ENCODE peak calls at places on chromosome 11, in seven cellular contexts. One of them, this sample, is unnamed.

GRCh38 chr11:46686886-46687810 is 13.3 kb downstream of the ARHGAP1 start:
- DNase-seq in pancreas: no peak
- DNase-seq in kidney epithelial cell: no peak
- DNase-seq in cardiac fibroblast: peak
- DNase-seq in CD8-positive, alpha-beta T cell: no peak
- DNase-seq in Peyer's patch: no peak
- DNase-seq in choroid plexus epithelial cell: peak
- DNase-seq in this sample: no peak

GRCh38 chr11:12179019-12179418 is 68.6 kb downstream of the MICAL2 start:
- DNase-seq in pancreas: no peak
- DNase-seq in kidney epithelial cell: no peak
- DNase-seq in cardiac fibroblast: no peak
- DNase-seq in CD8-positive, alpha-beta T cell: no peak
- DNase-seq in Peyer's patch: peak
- DNase-seq in choroid plexus epithelial cell: no peak
- DNase-seq in this sample: no peak

GRCh38 chr11:57800444-57801184 is 39.0 kb downstream of the CTNND1 start:
- DNase-seq in pancreas: no peak
- DNase-seq in kidney epithelial cell: peak
- DNase-seq in cardiac fibroblast: peak
- DNase-seq in CD8-positive, alpha-beta T cell: no peak
- DNase-seq in Peyer's patch: no peak
- DNase-seq in choroid plexus epithelial cell: peak
- DNase-seq in this sample: peak

GRCh38 chr11:58919980-58920379 is 19.3 kb upstream of the GLYATL1 start:
- DNase-seq in pancreas: no peak
- DNase-seq in kidney epithelial cell: no peak
- DNase-seq in cardiac fibroblast: no peak
- DNase-seq in CD8-positive, alpha-beta T cell: no peak
- DNase-seq in Peyer's patch: no peak
- DNase-seq in choroid plexus epithelial cell: no peak
- DNase-seq in this sample: no peak

GRCh38 chr11:83480811-83481210 is 194.6 kb upstream of the CCDC90B start:
- DNase-seq in pancreas: no peak
- DNase-seq in kidney epithelial cell: peak
- DNase-seq in cardiac fibroblast: no peak
- DNase-seq in CD8-positive, alpha-beta T cell: no peak
- DNase-seq in Peyer's patch: no peak
- DNase-seq in choroid plexus epithelial cell: no peak
- DNase-seq in this sample: peak

GRCh38 chr11:8638300-8638699 is 44.2 kb downstream of the TRIM66 start:
- DNase-seq in pancreas: no peak
- DNase-seq in kidney epithelial cell: peak
- DNase-seq in cardiac fibroblast: peak
- DNase-seq in CD8-positive, alpha-beta T cell: no peak
- DNase-seq in Peyer's patch: no peak
- DNase-seq in choroid plexus epithelial cell: peak
- DNase-seq in this sample: no peak

GRCh38 chr11:824292-824880 is 3.3 kb upstream of the CRACR2B start:
- DNase-seq in pancreas: peak
- DNase-seq in kidney epithelial cell: no peak
- DNase-seq in cardiac fibroblast: no peak
- DNase-seq in CD8-positive, alpha-beta T cell: no peak
- DNase-seq in Peyer's patch: no peak
- DNase-seq in choroid plexus epithelial cell: no peak
- DNase-seq in this sample: no peak

GRCh38 chr11:113528982-113529381 is 53.8 kb upstream of the DRD2 start:
- DNase-seq in pancreas: no peak
- DNase-seq in kidney epithelial cell: no peak
- DNase-seq in cardiac fibroblast: peak
- DNase-seq in CD8-positive, alpha-beta T cell: no peak
- DNase-seq in Peyer's patch: no peak
- DNase-seq in choroid plexus epithelial cell: peak
- DNase-seq in this sample: no peak

GRCh38 chr11:72456651-72457050 is 22.3 kb upstream of the CLPB start:
- DNase-seq in pancreas: no peak
- DNase-seq in kidney epithelial cell: no peak
- DNase-seq in cardiac fibroblast: no peak
- DNase-seq in CD8-positive, alpha-beta T cell: no peak
- DNase-seq in Peyer's patch: no peak
- DNase-seq in choroid plexus epithelial cell: no peak
- DNase-seq in this sample: no peak

GRCh38 chr11:134758342-134758931 is 346.4 kb upstream of the B3GAT1 start:
- DNase-seq in pancreas: no peak
- DNase-seq in kidney epithelial cell: no peak
- DNase-seq in cardiac fibroblast: no peak
- DNase-seq in CD8-positive, alpha-beta T cell: no peak
- DNase-seq in Peyer's patch: peak
- DNase-seq in choroid plexus epithelial cell: no peak
- DNase-seq in this sample: no peak

GRCh38 chr11:89436071-89436470 is 55.1 kb downstream of the NOX4 start:
- DNase-seq in pancreas: no peak
- DNase-seq in kidney epithelial cell: peak
- DNase-seq in cardiac fibroblast: peak
- DNase-seq in CD8-positive, alpha-beta T cell: no peak
- DNase-seq in Peyer's patch: no peak
- DNase-seq in choroid plexus epithelial cell: peak
- DNase-seq in this sample: peak

GRCh38 chr11:41316726-41317125 is 142.7 kb downstream of the LRRC4C start:
- DNase-seq in pancreas: no peak
- DNase-seq in kidney epithelial cell: peak
- DNase-seq in cardiac fibroblast: no peak
- DNase-seq in CD8-positive, alpha-beta T cell: no peak
- DNase-seq in Peyer's patch: no peak
- DNase-seq in choroid plexus epithelial cell: peak
- DNase-seq in this sample: peak

GRCh38 chr11:44112083-44112865 is 16.8 kb downstream of the EXT2 start:
- DNase-seq in pancreas: no peak
- DNase-seq in kidney epithelial cell: no peak
- DNase-seq in cardiac fibroblast: peak
- DNase-seq in CD8-positive, alpha-beta T cell: no peak
- DNase-seq in Peyer's patch: no peak
- DNase-seq in choroid plexus epithelial cell: peak
- DNase-seq in this sample: no peak

GRCh38 chr11:76620471-76620870 is 50.1 kb downstream of the LRRC32 start:
- DNase-seq in pancreas: no peak
- DNase-seq in kidney epithelial cell: no peak
- DNase-seq in cardiac fibroblast: peak
- DNase-seq in CD8-positive, alpha-beta T cell: no peak
- DNase-seq in Peyer's patch: no peak
- DNase-seq in choroid plexus epithelial cell: peak
- DNase-seq in this sample: no peak

GRCh38 chr11:74462009-74462408 is 5.3 kb downstream of the KCNE3 start:
- DNase-seq in pancreas: peak
- DNase-seq in kidney epithelial cell: no peak
- DNase-seq in cardiac fibroblast: peak
- DNase-seq in CD8-positive, alpha-beta T cell: no peak
- DNase-seq in Peyer's patch: peak
- DNase-seq in choroid plexus epithelial cell: peak
- DNase-seq in this sample: no peak

GRCh38 chr11:63762662-63763505 is 5.7 kb downstream of the ZFTA start:
- DNase-seq in pancreas: peak
- DNase-seq in kidney epithelial cell: no peak
- DNase-seq in cardiac fibroblast: peak
- DNase-seq in CD8-positive, alpha-beta T cell: no peak
- DNase-seq in Peyer's patch: no peak
- DNase-seq in choroid plexus epithelial cell: no peak
- DNase-seq in this sample: no peak

GRCh38 chr11:134712228-134713145 is 300.4 kb upstream of the B3GAT1 start:
- DNase-seq in pancreas: no peak
- DNase-seq in kidney epithelial cell: no peak
- DNase-seq in cardiac fibroblast: no peak
- DNase-seq in CD8-positive, alpha-beta T cell: no peak
- DNase-seq in Peyer's patch: no peak
- DNase-seq in choroid plexus epithelial cell: no peak
- DNase-seq in this sample: no peak

DNA sequence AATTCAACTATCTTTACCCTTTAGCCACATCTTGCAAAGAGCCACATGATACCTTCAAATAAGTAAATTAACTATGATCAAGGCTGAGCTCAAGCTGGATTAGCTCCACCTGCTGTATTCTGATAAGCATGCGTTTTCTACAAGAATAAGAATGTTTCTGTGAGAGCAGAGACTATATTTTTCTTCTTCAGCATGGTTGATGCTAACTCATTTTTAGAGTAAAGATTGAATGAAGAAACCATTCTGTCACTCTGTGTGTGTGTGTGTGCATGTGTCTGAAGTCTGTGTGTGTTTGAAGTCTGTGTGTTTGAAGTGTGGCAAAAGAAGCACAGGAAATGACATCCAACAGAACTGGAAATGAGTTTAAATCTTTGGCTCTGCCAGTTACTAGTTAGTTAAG is 12.0 kb upstream of the LAYN start:
- DNase-seq in pancreas: no peak
- DNase-seq in kidney epithelial cell: no peak
- DNase-seq in cardiac fibroblast: no peak
- DNase-seq in CD8-positive, alpha-beta T cell: peak
- DNase-seq in Peyer's patch: no peak
- DNase-seq in choroid plexus epithelial cell: no peak
- DNase-seq in this sample: no peak
- TF ChIP-seq CTCF in pancreas: no peak
- TF ChIP-seq CTCF in kidney epithelial cell: peak
- TF ChIP-seq CTCF in cardiac fibroblast: no peak
- TF ChIP-seq CTCF in CD8-positive, alpha-beta T cell: no peak
- TF ChIP-seq CTCF in Peyer's patch: no peak
- TF ChIP-seq CTCF in choroid plexus epithelial cell: peak
- TF ChIP-seq CTCF in this sample: peak

GRCh38 chr11:61083601-61084147 is 18.6 kb upstream of the CD5 start:
- DNase-seq in pancreas: no peak
- DNase-seq in kidney epithelial cell: no peak
- DNase-seq in cardiac fibroblast: no peak
- DNase-seq in CD8-positive, alpha-beta T cell: peak
- DNase-seq in Peyer's patch: peak
- DNase-seq in choroid plexus epithelial cell: no peak
- DNase-seq in this sample: no peak
- H3K4me3 ChIP-seq in pancreas: no peak
- H3K4me3 ChIP-seq in kidney epithelial cell: no peak
- H3K4me3 ChIP-seq in cardiac fibroblast: no peak
- H3K4me3 ChIP-seq in CD8-positive, alpha-beta T cell: no peak
- H3K4me3 ChIP-seq in Peyer's patch: no peak
- H3K4me3 ChIP-seq in choroid plexus epithelial cell: no peak
- H3K4me3 ChIP-seq in this sample: no peak

GRCh38 chr11:13567551-13567950 is 71.8 kb upstream of the PTH start:
- DNase-seq in pancreas: no peak
- DNase-seq in kidney epithelial cell: no peak
- DNase-seq in cardiac fibroblast: no peak
- DNase-seq in CD8-positive, alpha-beta T cell: no peak
- DNase-seq in Peyer's patch: no peak
- DNase-seq in choroid plexus epithelial cell: no peak
- DNase-seq in this sample: no peak
- TF ChIP-seq CTCF in pancreas: no peak
- TF ChIP-seq CTCF in kidney epithelial cell: no peak
- TF ChIP-seq CTCF in cardiac fibroblast: no peak
- TF ChIP-seq CTCF in CD8-positive, alpha-beta T cell: no peak
- TF ChIP-seq CTCF in Peyer's patch: no peak
- TF ChIP-seq CTCF in choroid plexus epithelial cell: no peak
- TF ChIP-seq CTCF in this sample: no peak

DNA sequence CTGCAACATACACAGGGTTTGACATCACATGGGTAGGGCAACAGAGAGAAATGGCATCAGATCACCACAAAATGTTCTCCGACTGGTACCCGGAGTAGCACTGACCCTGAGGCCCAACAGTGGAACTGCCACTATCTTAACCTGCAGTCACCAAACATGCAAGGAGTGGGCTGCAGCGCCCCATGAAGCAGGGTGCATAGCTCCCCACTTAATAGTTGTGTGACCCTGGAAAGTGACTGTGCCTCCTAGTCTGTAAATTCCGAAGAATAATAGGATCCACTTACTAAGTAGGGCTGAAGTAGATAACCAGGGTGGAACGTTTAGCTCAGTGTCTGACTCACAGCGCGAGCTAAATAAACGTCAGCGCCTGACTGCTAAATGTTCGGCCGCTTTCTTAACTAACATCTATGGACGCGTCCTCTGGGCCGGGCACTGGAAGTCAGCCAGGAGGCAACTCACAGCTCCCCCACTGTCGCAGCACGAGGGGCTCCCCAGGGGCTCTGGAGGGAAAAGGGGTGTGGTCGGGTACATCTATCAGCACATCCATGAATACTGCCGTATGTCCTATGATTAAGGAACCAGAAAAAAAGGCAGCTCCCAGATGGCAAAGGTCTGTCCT is 777 bp downstream of the LTO1 start:
- DNase-seq in pancreas: no peak
- DNase-seq in kidney epithelial cell: peak
- DNase-seq in cardiac fibroblast: peak
- DNase-seq in CD8-positive, alpha-beta T cell: no peak
- DNase-seq in Peyer's patch: peak
- DNase-seq in choroid plexus epithelial cell: peak
- DNase-seq in this sample: no peak
- H3K4me3 ChIP-seq in pancreas: peak
- H3K4me3 ChIP-seq in kidney epithelial cell: peak
- H3K4me3 ChIP-seq in cardiac fibroblast: peak
- H3K4me3 ChIP-seq in CD8-positive, alpha-beta T cell: peak
- H3K4me3 ChIP-seq in Peyer's patch: peak
- H3K4me3 ChIP-seq in choroid plexus epithelial cell: peak
- H3K4me3 ChIP-seq in this sample: peak

GRCh38 chr11:68690671-68691401 is 6.5 kb downstream of the GAL start:
- DNase-seq in pancreas: no peak
- DNase-seq in kidney epithelial cell: no peak
- DNase-seq in cardiac fibroblast: no peak
- DNase-seq in CD8-positive, alpha-beta T cell: peak
- DNase-seq in Peyer's patch: peak
- DNase-seq in choroid plexus epithelial cell: peak
- DNase-seq in this sample: no peak
- TF ChIP-seq CTCF in pancreas: no peak
- TF ChIP-seq CTCF in kidney epithelial cell: no peak
- TF ChIP-seq CTCF in cardiac fibroblast: no peak
- TF ChIP-seq CTCF in CD8-positive, alpha-beta T cell: no peak
- TF ChIP-seq CTCF in Peyer's patch: no peak
- TF ChIP-seq CTCF in choroid plexus epithelial cell: peak
- TF ChIP-seq CTCF in this sample: peak

GRCh38 chr11:129997513-129997912 is 5.1 kb downstream of the PRDM10 start:
- DNase-seq in pancreas: no peak
- DNase-seq in kidney epithelial cell: no peak
- DNase-seq in cardiac fibroblast: no peak
- DNase-seq in CD8-positive, alpha-beta T cell: no peak
- DNase-seq in Peyer's patch: no peak
- DNase-seq in choroid plexus epithelial cell: no peak
- DNase-seq in this sample: no peak
- H3K4me3 ChIP-seq in pancreas: no peak
- H3K4me3 ChIP-seq in kidney epithelial cell: no peak
- H3K4me3 ChIP-seq in cardiac fibroblast: no peak
- H3K4me3 ChIP-seq in CD8-positive, alpha-beta T cell: no peak
- H3K4me3 ChIP-seq in Peyer's patch: no peak
- H3K4me3 ChIP-seq in choroid plexus epithelial cell: no peak
- H3K4me3 ChIP-seq in this sample: no peak